ENCODE peak calls at places on chromosomes 3 and 15, in six cellular contexts. Z is mesenchymal stem cell; U is stimulated activated CD4-positive, alpha-beta T cell treated with anti-CD3 and anti-CD28 coated beads, Interleukin-15, amount 100 ng/mL, for 1 hour; L is NCI-H446; P is activated CD4-positive, alpha-beta T cell treated with anti-CD3 and anti-CD28 coated beads, Interleukin-2, amount 50 U/mL, for 24 hours; Y is islet precursor cell. I is an unnamed sample.

GRCh38 chr3:107892960-107893359 is 197.9 kb downstream of the CD47 start:
- DNase-seq in Z (no peak), U (no peak), L (no peak), P (no peak), Y (no peak), I (no peak)

GRCh38 chr15:47987908-47988532 is 132.8 kb upstream of the SLC24A5 start:
- DNase-seq in Z (peak; percentile 76), U (no peak), L (peak; percentile 67), P (no peak), Y (no peak), I (no peak)

GRCh38 chr15:64842099-64842940 is 605 bp downstream of the PLEKHO2 start:
- DNase-seq in Z (peak; percentile 53), U (no peak), L (peak; percentile 2), P (peak; percentile 14), Y (peak; percentile 76), I (no peak)

GRCh38 chr3:65953301-65953812 is 85.4 kb downstream of the MAGI1 start:
- DNase-seq in Z (no peak), U (no peak), L (no peak), P (no peak), Y (peak; percentile 91), I (no peak)

GRCh38 chr3:69212411-69213160 is 90.2 kb upstream of the LMOD3 start:
- DNase-seq in Z (peak; percentile 88), U (no peak), L (no peak), P (no peak), Y (no peak), I (no peak)

GRCh38 chr3:158863247-158863646 is 61.4 kb downstream of the MFSD1 start:
- DNase-seq in Z (no peak), U (no peak), L (no peak), P (no peak), Y (no peak), I (no peak)

GRCh38 chr15:27847775-27848710 is 251.1 kb downstream of the OCA2 start:
- DNase-seq in Z (no peak), U (no peak), L (no peak), P (no peak), Y (peak; percentile 33), I (no peak)

GRCh38 chr3:177196473-177197040 is 725 bp downstream of the TBL1XR1 start:
- DNase-seq in Z (peak; percentile 57), U (peak; percentile 10), L (peak; percentile 48), P (peak; percentile 43), Y (peak; percentile 67), I (peak; percentile 68)

GRCh38 chr3:11391172-11391879 is 119.1 kb downstream of the ATG7 start:
- DNase-seq in Z (no peak), U (no peak), L (peak; percentile 30), P (no peak), Y (no peak), I (no peak)

GRCh38 chr3:19394946-19395345 is 246.6 kb downstream of the KCNH8 start:
- DNase-seq in Z (no peak), U (no peak), L (no peak), P (no peak), Y (no peak), I (no peak)

GRCh38 chr3:133238015-133238414 is 161.8 kb upstream of the BFSP2 start:
- DNase-seq in Z (no peak), U (no peak), L (no peak), P (no peak), Y (no peak), I (no peak)

GRCh38 chr15:57751177-57751800 is 44.8 kb downstream of the POLR2M start:
- DNase-seq in Z (peak; percentile 30), U (no peak), L (no peak), P (no peak), Y (no peak), I (no peak)

GRCh38 chr15:32825219-32825618 is 107.4 kb downstream of the GREM1 start:
- DNase-seq in Z (no peak), U (no peak), L (no peak), P (no peak), Y (no peak), I (no peak)

GRCh38 chr3:37905987-37906674 is 44.5 kb downstream of the CTDSPL start:
- DNase-seq in Z (peak; percentile 87), U (no peak), L (peak; percentile 29), P (no peak), Y (no peak), I (no peak)

GRCh38 chr3:13548696-13549512 is at the start of gene FBLN2:
- DNase-seq in Z (peak; percentile 52), U (no peak), L (no peak), P (no peak), Y (peak; percentile 87), I (no peak)

GRCh38 chr3:187765342-187765741 is 20.1 kb upstream of the BCL6 start:
- DNase-seq in Z (no peak), U (no peak), L (no peak), P (no peak), Y (no peak), I (no peak)